ENCODE peak calls at places on chromosomes 1 and 21, in ten cellular contexts. One of them, this sample, is unnamed.

GRCh38 chr1:28905921-28906666 is 8.3 kb upstream of the EPB41 start:
- DNase-seq in cardiac muscle cell: no peak
- DNase-seq in dorsolateral prefrontal cortex: no peak
- DNase-seq in choroid plexus epithelial cell: no peak
- DNase-seq in heart right ventricle: no peak
- DNase-seq in fibroblast of the aortic adventitia: no peak
- DNase-seq in HFF-Myc: no peak
- DNase-seq in OCI-LY7: no peak
- DNase-seq in brain microvascular endothelial cell: no peak
- DNase-seq in fibroblast of mammary gland: no peak
- DNase-seq in this sample: no peak

GRCh38 chr1:230441630-230442029 is 15.5 kb upstream of the PGBD5 start:
- DNase-seq in choroid plexus epithelial cell: no peak
- DNase-seq in dorsolateral prefrontal cortex: no peak
- DNase-seq in fibroblast of mammary gland: no peak
- DNase-seq in cardiac muscle cell: no peak
- DNase-seq in brain microvascular endothelial cell: no peak
- DNase-seq in fibroblast of the aortic adventitia: no peak
- DNase-seq in heart right ventricle: no peak
- DNase-seq in OCI-LY7: no peak
- DNase-seq in HFF-Myc: no peak
- DNase-seq in this sample: no peak

GRCh38 chr1:220430059-220430458 is 97.9 kb upstream of the MARK1 start:
- DNase-seq in brain microvascular endothelial cell: no peak
- DNase-seq in fibroblast of mammary gland: no peak
- DNase-seq in heart right ventricle: no peak
- DNase-seq in HFF-Myc: no peak
- DNase-seq in cardiac muscle cell: peak; percentile 9
- DNase-seq in choroid plexus epithelial cell: peak; percentile 24
- DNase-seq in dorsolateral prefrontal cortex: no peak
- DNase-seq in fibroblast of the aortic adventitia: no peak
- DNase-seq in OCI-LY7: no peak
- DNase-seq in this sample: no peak

GRCh38 chr1:119285482-119285881 is 83.1 kb upstream of the HAO2 start:
- DNase-seq in dorsolateral prefrontal cortex: no peak
- DNase-seq in heart right ventricle: no peak
- DNase-seq in brain microvascular endothelial cell: peak; percentile 74
- DNase-seq in choroid plexus epithelial cell: peak; percentile 91
- DNase-seq in HFF-Myc: peak; percentile 31
- DNase-seq in fibroblast of the aortic adventitia: peak; percentile 89
- DNase-seq in cardiac muscle cell: peak; percentile 87
- DNase-seq in OCI-LY7: no peak
- DNase-seq in fibroblast of mammary gland: peak; percentile 94
- DNase-seq in this sample: peak; percentile 88

GRCh38 chr21:38413958-38414506 is 84.2 kb downstream of the ERG start:
- DNase-seq in choroid plexus epithelial cell: peak; percentile 35
- DNase-seq in heart right ventricle: no peak
- DNase-seq in fibroblast of mammary gland: no peak
- DNase-seq in dorsolateral prefrontal cortex: no peak
- DNase-seq in HFF-Myc: no peak
- DNase-seq in OCI-LY7: no peak
- DNase-seq in cardiac muscle cell: peak; percentile 40
- DNase-seq in fibroblast of the aortic adventitia: peak; percentile 62
- DNase-seq in brain microvascular endothelial cell: no peak
- DNase-seq in this sample: no peak

GRCh38 chr21:14787312-14787711 is 241.2 kb upstream of the SAMSN1 start:
- DNase-seq in HFF-Myc: no peak
- DNase-seq in dorsolateral prefrontal cortex: no peak
- DNase-seq in heart right ventricle: no peak
- DNase-seq in OCI-LY7: no peak
- DNase-seq in cardiac muscle cell: no peak
- DNase-seq in fibroblast of the aortic adventitia: no peak
- DNase-seq in fibroblast of mammary gland: no peak
- DNase-seq in choroid plexus epithelial cell: no peak
- DNase-seq in brain microvascular endothelial cell: no peak
- DNase-seq in this sample: no peak

GRCh38 chr21:31299291-31300147 is 44.5 kb downstream of the TIAM1 start:
- DNase-seq in fibroblast of mammary gland: no peak
- DNase-seq in OCI-LY7: no peak
- DNase-seq in heart right ventricle: no peak
- DNase-seq in choroid plexus epithelial cell: no peak
- DNase-seq in dorsolateral prefrontal cortex: no peak
- DNase-seq in fibroblast of the aortic adventitia: no peak
- DNase-seq in cardiac muscle cell: no peak
- DNase-seq in brain microvascular endothelial cell: no peak
- DNase-seq in HFF-Myc: no peak
- DNase-seq in this sample: no peak

GRCh38 chr1:214026985-214027384 is 39.2 kb downstream of the PROX1 start:
- DNase-seq in fibroblast of the aortic adventitia: no peak
- DNase-seq in OCI-LY7: no peak
- DNase-seq in choroid plexus epithelial cell: no peak
- DNase-seq in cardiac muscle cell: no peak
- DNase-seq in fibroblast of mammary gland: no peak
- DNase-seq in brain microvascular endothelial cell: no peak
- DNase-seq in heart right ventricle: no peak
- DNase-seq in HFF-Myc: no peak
- DNase-seq in dorsolateral prefrontal cortex: no peak
- DNase-seq in this sample: no peak

GRCh38 chr1:109794319-109795132 is 30.8 kb upstream of the EPS8L3 start:
- DNase-seq in dorsolateral prefrontal cortex: peak; percentile 35
- DNase-seq in fibroblast of mammary gland: peak; percentile 49
- DNase-seq in cardiac muscle cell: no peak
- DNase-seq in heart right ventricle: peak; percentile 5
- DNase-seq in fibroblast of the aortic adventitia: no peak
- DNase-seq in HFF-Myc: no peak
- DNase-seq in OCI-LY7: no peak
- DNase-seq in brain microvascular endothelial cell: no peak
- DNase-seq in choroid plexus epithelial cell: no peak
- DNase-seq in this sample: no peak

GRCh38 chr1:235781807-235782206 is 84.9 kb downstream of the LYST start:
- DNase-seq in OCI-LY7: no peak
- DNase-seq in heart right ventricle: no peak
- DNase-seq in choroid plexus epithelial cell: no peak
- DNase-seq in HFF-Myc: no peak
- DNase-seq in fibroblast of the aortic adventitia: peak; percentile 59
- DNase-seq in cardiac muscle cell: peak; percentile 7
- DNase-seq in fibroblast of mammary gland: peak; percentile 33
- DNase-seq in brain microvascular endothelial cell: no peak
- DNase-seq in dorsolateral prefrontal cortex: no peak
- DNase-seq in this sample: no peak
- H3K4me3 ChIP-seq in OCI-LY7: no peak overlapping the region
- H3K4me3 ChIP-seq in heart right ventricle: no peak overlapping the region
- H3K4me3 ChIP-seq in choroid plexus epithelial cell: no peak overlapping the region
- H3K4me3 ChIP-seq in HFF-Myc: no peak overlapping the region
- H3K4me3 ChIP-seq in fibroblast of the aortic adventitia: no peak overlapping the region
- H3K4me3 ChIP-seq in cardiac muscle cell: no peak overlapping the region
- H3K4me3 ChIP-seq in fibroblast of mammary gland: no peak overlapping the region
- H3K4me3 ChIP-seq in brain microvascular endothelial cell: no peak overlapping the region
- H3K4me3 ChIP-seq in dorsolateral prefrontal cortex: no peak overlapping the region
- H3K4me3 ChIP-seq in this sample: no peak overlapping the region

DNA sequence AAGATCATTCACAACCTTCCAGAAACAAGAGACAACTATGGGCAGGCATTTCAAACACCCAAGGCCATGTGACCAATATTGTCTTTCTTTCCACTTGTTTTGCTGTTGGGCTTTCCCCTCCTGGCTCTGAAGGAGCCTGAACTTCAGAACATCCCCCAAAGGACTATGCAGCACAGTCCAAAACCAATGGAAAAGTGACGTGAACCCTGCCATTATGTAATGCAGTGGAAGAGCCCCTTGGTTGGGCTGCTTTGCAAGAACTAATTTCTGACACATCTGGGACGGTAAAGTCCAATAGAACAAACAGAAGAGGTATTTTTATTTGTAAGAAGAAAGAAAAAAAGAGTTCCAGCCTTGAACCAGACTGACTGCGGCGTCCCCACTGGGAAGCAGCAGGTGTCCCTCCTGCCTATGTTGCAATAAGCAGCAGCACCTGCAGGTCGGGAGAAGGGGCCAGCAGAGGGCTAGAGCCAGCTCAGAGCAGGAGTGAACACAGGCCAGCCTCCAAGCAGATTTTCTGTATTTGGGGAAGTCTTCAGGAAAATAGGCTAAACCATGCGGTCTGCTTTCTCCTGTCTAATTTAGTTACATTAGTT is 116.7 kb downstream of the CDC7 start:
- DNase-seq in heart right ventricle: peak; percentile 44
- DNase-seq in OCI-LY7: no peak
- DNase-seq in fibroblast of the aortic adventitia: no peak
- DNase-seq in cardiac muscle cell: no peak
- DNase-seq in fibroblast of mammary gland: no peak
- DNase-seq in choroid plexus epithelial cell: peak; percentile 72
- DNase-seq in brain microvascular endothelial cell: no peak
- DNase-seq in HFF-Myc: no peak
- DNase-seq in dorsolateral prefrontal cortex: no peak
- DNase-seq in this sample: no peak
- TF ChIP-seq CTCF in heart right ventricle: no peak
- TF ChIP-seq CTCF in OCI-LY7: no peak
- TF ChIP-seq CTCF in fibroblast of the aortic adventitia: no peak
- TF ChIP-seq CTCF in cardiac muscle cell: no peak
- TF ChIP-seq CTCF in fibroblast of mammary gland: no peak
- TF ChIP-seq CTCF in choroid plexus epithelial cell: peak; percentile 55
- TF ChIP-seq CTCF in brain microvascular endothelial cell: peak; percentile 20
- TF ChIP-seq CTCF in HFF-Myc: no peak
- TF ChIP-seq CTCF in dorsolateral prefrontal cortex: no peak
- TF ChIP-seq CTCF in this sample: no peak

GRCh38 chr1:30422251-30422650 is 301.1 kb downstream of the MATN1 start:
- DNase-seq in choroid plexus epithelial cell: no peak
- DNase-seq in heart right ventricle: no peak
- DNase-seq in brain microvascular endothelial cell: no peak
- DNase-seq in dorsolateral prefrontal cortex: no peak
- DNase-seq in HFF-Myc: no peak
- DNase-seq in cardiac muscle cell: no peak
- DNase-seq in fibroblast of the aortic adventitia: no peak
- DNase-seq in fibroblast of mammary gland: no peak
- DNase-seq in OCI-LY7: no peak
- DNase-seq in this sample: no peak

GRCh38 chr1:30423570-30423969 is 299.8 kb downstream of the MATN1 start:
- DNase-seq in fibroblast of the aortic adventitia: no peak
- DNase-seq in fibroblast of mammary gland: no peak
- DNase-seq in heart right ventricle: no peak
- DNase-seq in dorsolateral prefrontal cortex: no peak
- DNase-seq in choroid plexus epithelial cell: no peak
- DNase-seq in brain microvascular endothelial cell: no peak
- DNase-seq in cardiac muscle cell: no peak
- DNase-seq in HFF-Myc: no peak
- DNase-seq in OCI-LY7: no peak
- DNase-seq in this sample: no peak

GRCh38 chr1:30425046-30425445 is 298.3 kb downstream of the MATN1 start:
- DNase-seq in brain microvascular endothelial cell: no peak
- DNase-seq in fibroblast of mammary gland: no peak
- DNase-seq in choroid plexus epithelial cell: no peak
- DNase-seq in cardiac muscle cell: no peak
- DNase-seq in HFF-Myc: no peak
- DNase-seq in fibroblast of the aortic adventitia: no peak
- DNase-seq in heart right ventricle: no peak
- DNase-seq in dorsolateral prefrontal cortex: no peak
- DNase-seq in OCI-LY7: no peak
- DNase-seq in this sample: no peak

DNA sequence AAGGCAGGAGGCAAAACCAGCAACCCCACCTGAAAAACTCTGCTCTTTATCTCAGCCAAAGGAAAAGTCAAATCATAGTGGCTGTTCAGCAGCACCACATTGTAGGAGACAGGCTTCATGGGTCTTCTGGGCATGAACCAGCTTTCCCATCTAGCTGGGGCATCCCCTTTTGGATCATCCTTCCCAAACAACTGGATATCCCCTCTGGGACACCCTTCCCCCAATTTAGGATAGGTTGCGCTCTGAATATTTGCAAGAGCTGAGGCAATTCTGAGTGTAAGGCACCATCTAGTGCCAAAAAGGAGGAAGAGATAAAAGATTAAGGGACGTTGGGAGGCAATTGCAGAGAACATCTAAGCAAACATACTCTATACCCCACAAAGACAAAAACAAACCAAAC is 295.8 kb downstream of the MATN1 start:
- DNase-seq in brain microvascular endothelial cell: no peak
- DNase-seq in fibroblast of mammary gland: no peak
- DNase-seq in cardiac muscle cell: no peak
- DNase-seq in choroid plexus epithelial cell: no peak
- DNase-seq in HFF-Myc: no peak
- DNase-seq in OCI-LY7: no peak
- DNase-seq in dorsolateral prefrontal cortex: no peak
- DNase-seq in fibroblast of the aortic adventitia: no peak
- DNase-seq in heart right ventricle: no peak
- DNase-seq in this sample: no peak
- H3K4me3 ChIP-seq in brain microvascular endothelial cell: no peak overlapping the region
- H3K4me3 ChIP-seq in fibroblast of mammary gland: no peak overlapping the region
- H3K4me3 ChIP-seq in cardiac muscle cell: no peak overlapping the region
- H3K4me3 ChIP-seq in choroid plexus epithelial cell: no peak overlapping the region
- H3K4me3 ChIP-seq in HFF-Myc: no peak overlapping the region
- H3K4me3 ChIP-seq in OCI-LY7: no peak overlapping the region
- H3K4me3 ChIP-seq in dorsolateral prefrontal cortex: no peak overlapping the region
- H3K4me3 ChIP-seq in fibroblast of the aortic adventitia: no peak overlapping the region
- H3K4me3 ChIP-seq in heart right ventricle: no peak overlapping the region
- H3K4me3 ChIP-seq in this sample: no peak overlapping the region

GRCh38 chr1:43990271-43991199 is 864 bp upstream of the CCDC24 start:
- DNase-seq in cardiac muscle cell: no peak
- DNase-seq in heart right ventricle: no peak
- DNase-seq in dorsolateral prefrontal cortex: no peak
- DNase-seq in fibroblast of mammary gland: no peak
- DNase-seq in fibroblast of the aortic adventitia: no peak
- DNase-seq in choroid plexus epithelial cell: no peak
- DNase-seq in OCI-LY7: no peak
- DNase-seq in HFF-Myc: no peak
- DNase-seq in brain microvascular endothelial cell: no peak
- DNase-seq in this sample: no peak

GRCh38 chr1:43991476-43992231 is at the start of gene CCDC24:
- DNase-seq in heart right ventricle: peak; percentile 81
- DNase-seq in brain microvascular endothelial cell: peak; percentile 54
- DNase-seq in fibroblast of mammary gland: peak; percentile 66
- DNase-seq in cardiac muscle cell: peak; percentile 84
- DNase-seq in dorsolateral prefrontal cortex: peak; percentile 87
- DNase-seq in choroid plexus epithelial cell: peak; percentile 71
- DNase-seq in OCI-LY7: peak; percentile 71
- DNase-seq in fibroblast of the aortic adventitia: peak; percentile 75
- DNase-seq in HFF-Myc: no peak
- DNase-seq in this sample: peak; percentile 92

GRCh38 chr1:43993206-43993914 is 2.0 kb downstream of the CCDC24 start:
- DNase-seq in fibroblast of the aortic adventitia: no peak
- DNase-seq in brain microvascular endothelial cell: no peak
- DNase-seq in OCI-LY7: no peak
- DNase-seq in fibroblast of mammary gland: no peak
- DNase-seq in choroid plexus epithelial cell: no peak
- DNase-seq in HFF-Myc: no peak
- DNase-seq in dorsolateral prefrontal cortex: no peak
- DNase-seq in cardiac muscle cell: no peak
- DNase-seq in heart right ventricle: no peak
- DNase-seq in this sample: no peak

GRCh38 chr1:43992232-43992995 is 1.0 kb downstream of the CCDC24 start:
- DNase-seq in OCI-LY7: no peak
- DNase-seq in dorsolateral prefrontal cortex: no peak
- DNase-seq in cardiac muscle cell: no peak
- DNase-seq in fibroblast of mammary gland: no peak
- DNase-seq in HFF-Myc: no peak
- DNase-seq in heart right ventricle: no peak
- DNase-seq in fibroblast of the aortic adventitia: no peak
- DNase-seq in brain microvascular endothelial cell: no peak
- DNase-seq in choroid plexus epithelial cell: no peak
- DNase-seq in this sample: no peak

DNA sequence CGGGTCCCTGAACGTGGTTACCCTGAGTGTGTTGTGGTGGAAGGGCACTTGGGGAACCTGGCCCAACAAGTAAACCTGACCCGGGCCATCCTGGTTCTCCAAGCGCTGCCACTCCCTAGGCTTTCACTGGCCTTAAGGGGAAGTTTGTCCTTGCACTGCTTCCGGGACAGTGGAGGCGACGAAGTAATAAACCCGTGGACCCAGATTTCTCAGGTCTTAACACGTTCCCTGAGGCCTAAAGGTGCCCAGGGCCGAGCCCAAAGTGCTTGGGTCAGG is 261 bp upstream of the CCDC24 start:
- DNase-seq in HFF-Myc: no peak
- DNase-seq in fibroblast of mammary gland: no peak
- DNase-seq in brain microvascular endothelial cell: no peak
- DNase-seq in heart right ventricle: no peak
- DNase-seq in cardiac muscle cell: no peak
- DNase-seq in fibroblast of the aortic adventitia: no peak
- DNase-seq in choroid plexus epithelial cell: no peak
- DNase-seq in OCI-LY7: no peak
- DNase-seq in dorsolateral prefrontal cortex: no peak
- DNase-seq in this sample: no peak
- TF ChIP-seq CTCF in HFF-Myc: no peak
- TF ChIP-seq CTCF in fibroblast of mammary gland: no peak
- TF ChIP-seq CTCF in brain microvascular endothelial cell: no peak
- TF ChIP-seq CTCF in heart right ventricle: no peak
- TF ChIP-seq CTCF in cardiac muscle cell: no peak
- TF ChIP-seq CTCF in fibroblast of the aortic adventitia: no peak
- TF ChIP-seq CTCF in choroid plexus epithelial cell: no peak
- TF ChIP-seq CTCF in OCI-LY7: no peak
- TF ChIP-seq CTCF in dorsolateral prefrontal cortex: no peak
- TF ChIP-seq CTCF in this sample: no peak